ENCODE peak calls at places on chromosomes 13 and 19, in eight cellular contexts. Z, N, R, D, J, Q, S and V are unnamed samples.

GRCh38 chr13:22193070-22193469 is 522.2 kb downstream of the FGF9 start:
- DNase-seq in Z (no peak), N (no peak), R (no peak), D (no peak), J (no peak), Q (no peak), S (no peak), V (no peak)

GRCh38 chr19:48926909-48927308 is 6.6 kb upstream of the DHDH start:
- DNase-seq in Z (peak; percentile 94), N (peak; percentile 61), R (peak; percentile 99), D (no peak), J (peak; percentile 64), Q (peak; percentile 98), S (peak; percentile 16), V (peak; percentile 84)

GRCh38 chr19:8367327-8368001 is 3.5 kb downstream of the ANGPTL4 start:
- DNase-seq in Z (peak; percentile 92), N (peak; percentile 88), R (peak; percentile 93), D (no peak), J (peak; percentile 96), Q (peak; percentile 99), S (no peak), V (peak; percentile 92)

GRCh38 chr13:32284927-32285632 is 30.1 kb downstream of the ZAR1L start:
- DNase-seq in Z (peak; percentile 20), N (peak; percentile 56), R (peak; percentile 91), D (no peak), J (peak; percentile 47), Q (peak; percentile 94), S (no peak), V (peak; percentile 80)

GRCh38 chr13:83449666-83450395 is 432.4 kb downstream of the SLITRK1 start:
- DNase-seq in Z (peak; percentile 40), N (no peak), R (peak; percentile 87), D (no peak), J (no peak), Q (peak; percentile 50), S (no peak), V (peak; percentile 34)

GRCh38 chr13:90830782-90831181 is 516.7 kb upstream of the MIR17HG start:
- DNase-seq in Z (no peak), N (no peak), R (no peak), D (no peak), J (no peak), Q (no peak), S (no peak), V (no peak)

GRCh38 chr13:95641961-95642621 is 2.4 kb downstream of the DZIP1 start:
- DNase-seq in Z (no peak), N (peak; percentile 23), R (peak; percentile 72), D (no peak), J (peak; percentile 54), Q (peak; percentile 50), S (no peak), V (peak; percentile 31)

GRCh38 chr13:27403727-27404385 is 20.6 kb upstream of the GTF3A start:
- DNase-seq in Z (no peak), N (peak; percentile 78), R (no peak), D (no peak), J (peak; percentile 79), Q (no peak), S (no peak), V (no peak)

GRCh38 chr13:105920375-105920774 is 615.1 kb downstream of the EFNB2 start:
- DNase-seq in Z (peak; percentile 52), N (no peak), R (peak; percentile 60), D (no peak), J (no peak), Q (peak; percentile 59), S (no peak), V (peak; percentile 90)

GRCh38 chr19:45906221-45906620 is 3.8 kb upstream of the MYPOP start:
- DNase-seq in Z (no peak), N (no peak), R (peak; percentile 31), D (no peak), J (no peak), Q (peak; percentile 62), S (no peak), V (peak; percentile 19)

GRCh38 chr13:32211788-32212187 is 103.4 kb downstream of the ZAR1L start:
- DNase-seq in Z (peak; percentile 98), N (no peak), R (peak; percentile 98), D (no peak), J (no peak), Q (peak; percentile 73), S (no peak), V (peak; percentile 67)

GRCh38 chr19:30119180-30119920 is 177.3 kb downstream of the URI1 start:
- DNase-seq in Z (no peak), N (no peak), R (no peak), D (no peak), J (no peak), Q (no peak), S (no peak), V (no peak)

GRCh38 chr19:1865172-1866010 is 2.0 kb upstream of the KLF16 start:
- DNase-seq in Z (no peak), N (no peak), R (no peak), D (no peak), J (no peak), Q (no peak), S (no peak), V (no peak)

GRCh38 chr19:7265963-7266362 is 28.3 kb downstream of the INSR start:
- DNase-seq in Z (no peak), N (no peak), R (no peak), D (no peak), J (peak; percentile 39), Q (no peak), S (no peak), V (no peak)

GRCh38 chr19:55075366-55075998 is at the start of gene EPS8L1:
- DNase-seq in Z (no peak), N (peak; percentile 78), R (no peak), D (no peak), J (peak; percentile 89), Q (no peak), S (no peak), V (no peak)

GRCh38 chr19:6887326-6887725 is at the start of gene ADGRE1:
- DNase-seq in Z (no peak), N (no peak), R (no peak), D (no peak), J (no peak), Q (no peak), S (no peak), V (no peak)